ENCODE peak calls at places on chromosome 9, in four cellular contexts. Y, Q, J and C are unnamed samples.

GRCh38 chr9:32783168-32783891 is at the start of gene TMEM215:
- DNase-seq in Y (no peak), Q (no peak), J (no peak), C (no peak)

GRCh38 chr9:111691686-111692329 is 30.4 kb downstream of the GNG10 start:
- DNase-seq in Y (no peak), Q (no peak), J (peak), C (no peak)

GRCh38 chr9:68418259-68418845 is 61.9 kb downstream of the PGM5 start:
- DNase-seq in Y (no peak), Q (no peak), J (no peak), C (no peak)

GRCh38 chr9:133204335-133204992 is 4.6 kb downstream of the OBP2B start:
- DNase-seq in Y (no peak), Q (no peak), J (no peak), C (no peak)

GRCh38 chr9:120928015-120928719 is 1.6 kb upstream of the TRAF1 start:
- DNase-seq in Y (peak), Q (peak), J (no peak), C (no peak)

GRCh38 chr9:124179196-124180071 is 78.3 kb upstream of the NEK6 start:
- DNase-seq in Y (no peak), Q (no peak), J (no peak), C (no peak)

GRCh38 chr9:79213417-79214125 is 358.2 kb upstream of the TLE4 start:
- DNase-seq in Y (no peak), Q (no peak), J (no peak), C (no peak)

GRCh38 chr9:136545065-136545965 is 533 bp downstream of the NOTCH1 start:
- DNase-seq in Y (no peak), Q (no peak), J (peak), C (peak)

GRCh38 chr9:99433555-99433954 is 211.5 kb downstream of the SEC61B start:
- DNase-seq in Y (peak), Q (no peak), J (peak), C (peak)

GRCh38 chr9:121348321-121348720 is 21.7 kb downstream of the STOM start:
- DNase-seq in Y (no peak), Q (no peak), J (no peak), C (no peak)

GRCh38 chr9:110148384-110148783 is 59.6 kb downstream of the C9orf152 start:
- DNase-seq in Y (no peak), Q (no peak), J (no peak), C (no peak)

GRCh38 chr9:118882674-118883073 is 486.6 kb downstream of the BRINP1 start:
- DNase-seq in Y (no peak), Q (no peak), J (peak), C (no peak)

GRCh38 chr9:34413229-34413852 is 36.6 kb upstream of the MYORG start:
- DNase-seq in Y (peak), Q (peak), J (peak), C (no peak)

GRCh38 chr9:134431626-134432025 is 105.4 kb downstream of the RXRA start:
- DNase-seq in Y (no peak), Q (no peak), J (no peak), C (no peak)

GRCh38 chr9:68705636-68706578 is 867 bp downstream of the PIP5K1B start:
- DNase-seq in Y (no peak), Q (peak), J (peak), C (peak)

GRCh38 chr9:27151693-27152397 is 42.8 kb downstream of the TEK start:
- DNase-seq in Y (no peak), Q (no peak), J (peak), C (no peak)

GRCh38 chr9:106649664-106650063 is 213.3 kb upstream of the ZNF462 start:
- DNase-seq in Y (no peak), Q (no peak), J (no peak), C (no peak)

GRCh38 chr9:97758334-97758916 is 61.3 kb upstream of the XPA start:
- DNase-seq in Y (no peak), Q (no peak), J (no peak), C (no peak)

GRCh38 chr9:78694950-78695349 is 398.0 kb downstream of the PSAT1 start:
- DNase-seq in Y (no peak), Q (no peak), J (no peak), C (no peak)

GRCh38 chr9:27473135-27473534 is 51.0 kb upstream of the IFNK start:
- DNase-seq in Y (peak), Q (no peak), J (peak), C (no peak)

GRCh38 chr9:127943746-127944145 is 6.1 kb upstream of the DPM2 start:
- DNase-seq in Y (peak), Q (peak), J (peak), C (peak)

GRCh38 chr9:116549061-116549664 is 137.9 kb upstream of the TRIM32 start:
- DNase-seq in Y (peak), Q (no peak), J (peak), C (peak)

GRCh38 chr9:87148391-87149237 is 201.3 kb upstream of the GAS1 start:
- DNase-seq in Y (peak), Q (peak), J (peak), C (peak)

GRCh38 chr9:125852386-125852785 is 105.2 kb downstream of the PBX3 start:
- DNase-seq in Y (no peak), Q (no peak), J (no peak), C (no peak)

GRCh38 chr9:120538339-120538738 is 41.6 kb downstream of the CDK5RAP2 start:
- DNase-seq in Y (no peak), Q (no peak), J (no peak), C (no peak)

GRCh38 chr9:74742792-74743389 is 144.8 kb downstream of the TRPM6 start:
- DNase-seq in Y (no peak), Q (peak), J (peak), C (peak)

GRCh38 chr9:115043632-115044031 is 74.3 kb downstream of the TNC start:
- DNase-seq in Y (no peak), Q (no peak), J (no peak), C (no peak)

GRCh38 chr9:127417130-127418036 is 6.8 kb upstream of the ZNF79 start:
- DNase-seq in Y (no peak), Q (no peak), J (no peak), C (no peak)

GRCh38 chr9:88005146-88005750 is 30.9 kb upstream of the CDK20 start:
- DNase-seq in Y (no peak), Q (no peak), J (peak), C (no peak)

GRCh38 chr9:37706290-37706689 is 47.3 kb upstream of the TRMT10B start:
- DNase-seq in Y (no peak), Q (no peak), J (no peak), C (no peak)

GRCh38 chr9:93680445-93681315 is 104.3 kb downstream of the PHF2 start:
- DNase-seq in Y (peak), Q (no peak), J (peak), C (no peak)

GRCh38 chr9:107536462-107536861 is 46.9 kb upstream of the KLF4 start:
- DNase-seq in Y (no peak), Q (no peak), J (no peak), C (no peak)

GRCh38 chr9:19828586-19828985 is 39.7 kb upstream of the SLC24A2 start:
- DNase-seq in Y (no peak), Q (no peak), J (no peak), C (no peak)

GRCh38 chr9:86201474-86202337 is 57.8 kb downstream of the C9orf153 start:
- DNase-seq in Y (no peak), Q (no peak), J (no peak), C (no peak)

GRCh38 chr9:37390759-37391158 is 31.7 kb upstream of the GRHPR start:
- DNase-seq in Y (no peak), Q (no peak), J (no peak), C (no peak)

GRCh38 chr9:120708526-120709224 is 5.6 kb downstream of the MEGF9 start:
- DNase-seq in Y (no peak), Q (no peak), J (peak), C (no peak)

GRCh38 chr9:98404157-98404695 is 148.8 kb upstream of the TBC1D2 start:
- DNase-seq in Y (no peak), Q (no peak), J (no peak), C (no peak)

GRCh38 chr9:14400658-14400995 is 86.7 kb upstream of the NFIB start:
- DNase-seq in Y (peak), Q (peak), J (peak), C (peak)